ENCODE peak calls at places on chromosomes 11 and 22, in five cellular contexts. One of them, this sample, is unnamed.

GRCh38 chr11:36007127-36007824 is 63.4 kb downstream of the LDLRAD3 start:
- DNase-seq in activated CD8-positive, alpha-beta memory T cell treated with anti-CD3 and anti-CD28 coated beads, Interleukin-2, amount 50 U/mL, for 48 hours: no peak
- DNase-seq in AG08395: no peak
- DNase-seq in hypothalamus: no peak
- DNase-seq in OCI-M1: no peak
- DNase-seq in this sample: no peak

GRCh38 chr11:66749091-66749490 is 20.1 kb upstream of the SPTBN2 start:
- DNase-seq in activated CD8-positive, alpha-beta memory T cell treated with anti-CD3 and anti-CD28 coated beads, Interleukin-2, amount 50 U/mL, for 48 hours: no peak
- DNase-seq in AG08395: no peak
- DNase-seq in hypothalamus: no peak
- DNase-seq in OCI-M1: no peak
- DNase-seq in this sample: no peak

GRCh38 chr11:16591157-16591556 is 147.3 kb upstream of the C11orf58 start:
- DNase-seq in activated CD8-positive, alpha-beta memory T cell treated with anti-CD3 and anti-CD28 coated beads, Interleukin-2, amount 50 U/mL, for 48 hours: no peak
- DNase-seq in AG08395: no peak
- DNase-seq in hypothalamus: no peak
- DNase-seq in OCI-M1: no peak
- DNase-seq in this sample: no peak

GRCh38 chr11:70913715-70914231 is 338.6 kb downstream of the SHANK2 start:
- DNase-seq in activated CD8-positive, alpha-beta memory T cell treated with anti-CD3 and anti-CD28 coated beads, Interleukin-2, amount 50 U/mL, for 48 hours: no peak
- DNase-seq in AG08395: no peak
- DNase-seq in hypothalamus: peak
- DNase-seq in OCI-M1: no peak
- DNase-seq in this sample: peak

GRCh38 chr11:70521475-70522260 is 123.3 kb downstream of the CTTN start:
- DNase-seq in activated CD8-positive, alpha-beta memory T cell treated with anti-CD3 and anti-CD28 coated beads, Interleukin-2, amount 50 U/mL, for 48 hours: no peak
- DNase-seq in AG08395: no peak
- DNase-seq in hypothalamus: peak
- DNase-seq in OCI-M1: no peak
- DNase-seq in this sample: no peak

GRCh38 chr11:97615541-97615940 is 1225.7 kb downstream of the JRKL start:
- DNase-seq in activated CD8-positive, alpha-beta memory T cell treated with anti-CD3 and anti-CD28 coated beads, Interleukin-2, amount 50 U/mL, for 48 hours: no peak
- DNase-seq in AG08395: no peak
- DNase-seq in hypothalamus: no peak
- DNase-seq in OCI-M1: no peak
- DNase-seq in this sample: no peak

GRCh38 chr11:71443736-71444410 is 4.3 kb downstream of the DHCR7 start:
- DNase-seq in activated CD8-positive, alpha-beta memory T cell treated with anti-CD3 and anti-CD28 coated beads, Interleukin-2, amount 50 U/mL, for 48 hours: no peak
- DNase-seq in AG08395: no peak
- DNase-seq in hypothalamus: no peak
- DNase-seq in OCI-M1: no peak
- DNase-seq in this sample: no peak

GRCh38 chr11:131632971-131633370 is 262.6 kb downstream of the NTM start:
- DNase-seq in activated CD8-positive, alpha-beta memory T cell treated with anti-CD3 and anti-CD28 coated beads, Interleukin-2, amount 50 U/mL, for 48 hours: no peak
- DNase-seq in AG08395: no peak
- DNase-seq in hypothalamus: no peak
- DNase-seq in OCI-M1: no peak
- DNase-seq in this sample: no peak

GRCh38 chr11:420911-421321 is 6.1 kb upstream of the SIGIRR start:
- DNase-seq in activated CD8-positive, alpha-beta memory T cell treated with anti-CD3 and anti-CD28 coated beads, Interleukin-2, amount 50 U/mL, for 48 hours: peak
- DNase-seq in AG08395: no peak
- DNase-seq in hypothalamus: no peak
- DNase-seq in OCI-M1: no peak
- DNase-seq in this sample: no peak

GRCh38 chr11:127493330-127493729 is 492.8 kb upstream of the KIRREL3 start:
- DNase-seq in activated CD8-positive, alpha-beta memory T cell treated with anti-CD3 and anti-CD28 coated beads, Interleukin-2, amount 50 U/mL, for 48 hours: no peak
- DNase-seq in AG08395: no peak
- DNase-seq in hypothalamus: no peak
- DNase-seq in OCI-M1: peak
- DNase-seq in this sample: peak

GRCh38 chr11:12123177-12123576 is 12.8 kb downstream of the MICAL2 start:
- DNase-seq in activated CD8-positive, alpha-beta memory T cell treated with anti-CD3 and anti-CD28 coated beads, Interleukin-2, amount 50 U/mL, for 48 hours: no peak
- DNase-seq in AG08395: peak
- DNase-seq in hypothalamus: no peak
- DNase-seq in OCI-M1: no peak
- DNase-seq in this sample: no peak

GRCh38 chr11:2576116-2576515 is 123.7 kb downstream of the KCNQ1OT1 start:
- DNase-seq in activated CD8-positive, alpha-beta memory T cell treated with anti-CD3 and anti-CD28 coated beads, Interleukin-2, amount 50 U/mL, for 48 hours: no peak
- DNase-seq in AG08395: no peak
- DNase-seq in hypothalamus: no peak
- DNase-seq in OCI-M1: no peak
- DNase-seq in this sample: no peak

GRCh38 chr11:73856001-73856663 is 20.5 kb downstream of the COA4 start:
- DNase-seq in activated CD8-positive, alpha-beta memory T cell treated with anti-CD3 and anti-CD28 coated beads, Interleukin-2, amount 50 U/mL, for 48 hours: no peak
- DNase-seq in AG08395: no peak
- DNase-seq in hypothalamus: peak
- DNase-seq in OCI-M1: no peak
- DNase-seq in this sample: no peak

GRCh38 chr11:102620858-102621561 is 4.1 kb downstream of the MMP20 start:
- DNase-seq in activated CD8-positive, alpha-beta memory T cell treated with anti-CD3 and anti-CD28 coated beads, Interleukin-2, amount 50 U/mL, for 48 hours: no peak
- DNase-seq in AG08395: no peak
- DNase-seq in hypothalamus: no peak
- DNase-seq in OCI-M1: no peak
- DNase-seq in this sample: no peak

GRCh38 chr22:32487021-32487420 is 12.4 kb downstream of the FBXO7 start:
- DNase-seq in activated CD8-positive, alpha-beta memory T cell treated with anti-CD3 and anti-CD28 coated beads, Interleukin-2, amount 50 U/mL, for 48 hours: no peak
- DNase-seq in AG08395: no peak
- DNase-seq in hypothalamus: no peak
- DNase-seq in OCI-M1: no peak
- DNase-seq in this sample: no peak

GRCh38 chr11:9362393-9362863 is 22.0 kb upstream of the IPO7 start:
- DNase-seq in activated CD8-positive, alpha-beta memory T cell treated with anti-CD3 and anti-CD28 coated beads, Interleukin-2, amount 50 U/mL, for 48 hours: no peak
- DNase-seq in AG08395: no peak
- DNase-seq in hypothalamus: no peak
- DNase-seq in OCI-M1: peak
- DNase-seq in this sample: no peak

GRCh38 chr11:3109921-3110706 is 52.9 kb upstream of the CARS1 start:
- DNase-seq in activated CD8-positive, alpha-beta memory T cell treated with anti-CD3 and anti-CD28 coated beads, Interleukin-2, amount 50 U/mL, for 48 hours: peak
- DNase-seq in AG08395: peak
- DNase-seq in hypothalamus: no peak
- DNase-seq in OCI-M1: peak
- DNase-seq in this sample: peak

GRCh38 chr11:2942447-2942846 is 13.2 kb upstream of the PHLDA2 start:
- DNase-seq in activated CD8-positive, alpha-beta memory T cell treated with anti-CD3 and anti-CD28 coated beads, Interleukin-2, amount 50 U/mL, for 48 hours: no peak
- DNase-seq in AG08395: no peak
- DNase-seq in hypothalamus: no peak
- DNase-seq in OCI-M1: no peak
- DNase-seq in this sample: no peak

GRCh38 chr11:68342459-68343158 is 30.2 kb downstream of the LRP5 start:
- DNase-seq in activated CD8-positive, alpha-beta memory T cell treated with anti-CD3 and anti-CD28 coated beads, Interleukin-2, amount 50 U/mL, for 48 hours: no peak
- DNase-seq in AG08395: no peak
- DNase-seq in hypothalamus: no peak
- DNase-seq in OCI-M1: no peak
- DNase-seq in this sample: no peak

GRCh38 chr11:112248216-112248615 is 12.4 kb downstream of the PLET1 start:
- DNase-seq in activated CD8-positive, alpha-beta memory T cell treated with anti-CD3 and anti-CD28 coated beads, Interleukin-2, amount 50 U/mL, for 48 hours: no peak
- DNase-seq in AG08395: no peak
- DNase-seq in hypothalamus: no peak
- DNase-seq in OCI-M1: peak
- DNase-seq in this sample: no peak

GRCh38 chr11:31160504-31161422 is 208.8 kb downstream of the DCDC1 start:
- DNase-seq in activated CD8-positive, alpha-beta memory T cell treated with anti-CD3 and anti-CD28 coated beads, Interleukin-2, amount 50 U/mL, for 48 hours: no peak
- DNase-seq in AG08395: no peak
- DNase-seq in hypothalamus: no peak
- DNase-seq in OCI-M1: peak
- DNase-seq in this sample: no peak

GRCh38 chr11:64107300-64107699 is 58.6 kb downstream of the MACROD1 start:
- DNase-seq in activated CD8-positive, alpha-beta memory T cell treated with anti-CD3 and anti-CD28 coated beads, Interleukin-2, amount 50 U/mL, for 48 hours: no peak
- DNase-seq in AG08395: no peak
- DNase-seq in hypothalamus: no peak
- DNase-seq in OCI-M1: no peak
- DNase-seq in this sample: no peak

GRCh38 chr11:103016031-103016430 is 60.5 kb upstream of the MMP13 start:
- DNase-seq in activated CD8-positive, alpha-beta memory T cell treated with anti-CD3 and anti-CD28 coated beads, Interleukin-2, amount 50 U/mL, for 48 hours: no peak
- DNase-seq in AG08395: no peak
- DNase-seq in hypothalamus: no peak
- DNase-seq in OCI-M1: no peak
- DNase-seq in this sample: no peak

GRCh38 chr11:111676878-111677585 is 74.8 kb downstream of the SIK2 start:
- DNase-seq in activated CD8-positive, alpha-beta memory T cell treated with anti-CD3 and anti-CD28 coated beads, Interleukin-2, amount 50 U/mL, for 48 hours: no peak
- DNase-seq in AG08395: peak
- DNase-seq in hypothalamus: no peak
- DNase-seq in OCI-M1: no peak
- DNase-seq in this sample: no peak

GRCh38 chr11:112928136-112928535 is 33.1 kb upstream of the NCAM1 start:
- DNase-seq in activated CD8-positive, alpha-beta memory T cell treated with anti-CD3 and anti-CD28 coated beads, Interleukin-2, amount 50 U/mL, for 48 hours: no peak
- DNase-seq in AG08395: no peak
- DNase-seq in hypothalamus: no peak
- DNase-seq in OCI-M1: no peak
- DNase-seq in this sample: no peak

GRCh38 chr11:80727315-80727714 is 1286.5 kb upstream of the TENM4 start:
- DNase-seq in activated CD8-positive, alpha-beta memory T cell treated with anti-CD3 and anti-CD28 coated beads, Interleukin-2, amount 50 U/mL, for 48 hours: no peak
- DNase-seq in AG08395: no peak
- DNase-seq in hypothalamus: no peak
- DNase-seq in OCI-M1: peak
- DNase-seq in this sample: peak

GRCh38 chr11:61152816-61153592 is 8.2 kb downstream of the VPS37C start:
- DNase-seq in activated CD8-positive, alpha-beta memory T cell treated with anti-CD3 and anti-CD28 coated beads, Interleukin-2, amount 50 U/mL, for 48 hours: no peak
- DNase-seq in AG08395: peak
- DNase-seq in hypothalamus: no peak
- DNase-seq in OCI-M1: no peak
- DNase-seq in this sample: no peak

GRCh38 chr11:45745065-45745811 is 59.7 kb upstream of the SLC35C1 start:
- DNase-seq in activated CD8-positive, alpha-beta memory T cell treated with anti-CD3 and anti-CD28 coated beads, Interleukin-2, amount 50 U/mL, for 48 hours: no peak
- DNase-seq in AG08395: no peak
- DNase-seq in hypothalamus: peak
- DNase-seq in OCI-M1: no peak
- DNase-seq in this sample: no peak

GRCh38 chr11:80593981-80594380 is 1153.2 kb upstream of the TENM4 start:
- DNase-seq in activated CD8-positive, alpha-beta memory T cell treated with anti-CD3 and anti-CD28 coated beads, Interleukin-2, amount 50 U/mL, for 48 hours: no peak
- DNase-seq in AG08395: no peak
- DNase-seq in hypothalamus: no peak
- DNase-seq in OCI-M1: peak
- DNase-seq in this sample: no peak

GRCh38 chr11:58573451-58574104 is 2.1 kb downstream of the LPXN start:
- DNase-seq in activated CD8-positive, alpha-beta memory T cell treated with anti-CD3 and anti-CD28 coated beads, Interleukin-2, amount 50 U/mL, for 48 hours: peak
- DNase-seq in AG08395: peak
- DNase-seq in hypothalamus: no peak
- DNase-seq in OCI-M1: peak
- DNase-seq in this sample: peak

GRCh38 chr11:1919428-1920127 is at the start of gene TNNT3:
- DNase-seq in activated CD8-positive, alpha-beta memory T cell treated with anti-CD3 and anti-CD28 coated beads, Interleukin-2, amount 50 U/mL, for 48 hours: no peak
- DNase-seq in AG08395: no peak
- DNase-seq in hypothalamus: no peak
- DNase-seq in OCI-M1: no peak
- DNase-seq in this sample: no peak

GRCh38 chr11:13357232-13357631 is 79.6 kb downstream of the BMAL1 start:
- DNase-seq in activated CD8-positive, alpha-beta memory T cell treated with anti-CD3 and anti-CD28 coated beads, Interleukin-2, amount 50 U/mL, for 48 hours: no peak
- DNase-seq in AG08395: no peak
- DNase-seq in hypothalamus: no peak
- DNase-seq in OCI-M1: no peak
- DNase-seq in this sample: no peak

GRCh38 chr11:11036185-11037161 is 178.6 kb upstream of the ZBED5 start:
- DNase-seq in activated CD8-positive, alpha-beta memory T cell treated with anti-CD3 and anti-CD28 coated beads, Interleukin-2, amount 50 U/mL, for 48 hours: no peak
- DNase-seq in AG08395: peak
- DNase-seq in hypothalamus: no peak
- DNase-seq in OCI-M1: peak
- DNase-seq in this sample: peak

GRCh38 chr22:29093501-29093921 is 20.7 kb downstream of the KREMEN1 start:
- DNase-seq in activated CD8-positive, alpha-beta memory T cell treated with anti-CD3 and anti-CD28 coated beads, Interleukin-2, amount 50 U/mL, for 48 hours: no peak
- DNase-seq in AG08395: peak
- DNase-seq in hypothalamus: no peak
- DNase-seq in OCI-M1: no peak
- DNase-seq in this sample: no peak